ENCODE peak calls at places on chromosomes 5 and 9, in six cellular contexts. I, Z, K, Q, F and M are unnamed samples.
A peak's percentile ranks its signal among the peaks of the same experiment; 100 is the strongest.

GRCh38 chr5:38601133-38601842 is 44.8 kb upstream of the LIFR start:
- DNase-seq in Z (no peak), I (peak; percentile 9), Q (no peak), K (no peak), F (no peak), M (no peak)

GRCh38 chr5:97666767-97667166 is 483.7 kb upstream of the RIOK2 start:
- DNase-seq in F (no peak), I (no peak), Z (no peak), K (no peak), Q (no peak), M (no peak)

GRCh38 chr9:121985792-121986494 is 107.2 kb downstream of the TTLL11 start:
- DNase-seq in Q (no peak), Z (no peak), F (no peak), K (no peak), I (peak; percentile 25), M (no peak)

GRCh38 chr5:140341591-140341990 is 4.8 kb downstream of the HBEGF start:
- DNase-seq in Q (no peak), Z (peak; percentile 37), K (no peak), F (no peak), I (peak; percentile 76), M (no peak)

GRCh38 chr9:16704489-16705111 is 165.9 kb downstream of the BNC2 start:
- DNase-seq in Z (peak; percentile 3), Q (no peak), I (peak; percentile 67), K (peak; percentile 16), F (no peak), M (no peak)

GRCh38 chr9:135604437-135605237 is 34.7 kb downstream of the GLT6D1 start:
- DNase-seq in F (no peak), K (no peak), Z (no peak), I (no peak), Q (no peak), M (no peak)

GRCh38 chr9:2727966-2728613 is 10.8 kb downstream of the KCNV2 start:
- DNase-seq in Z (peak; percentile 52), K (peak; percentile 35), Q (no peak), F (peak; percentile 32), I (peak; percentile 60), M (peak; percentile 80)

GRCh38 chr5:132459031-132459982 is 31.3 kb downstream of the IRF1 start:
- DNase-seq in K (no peak), Q (no peak), I (peak; percentile 97), Z (no peak), F (no peak), M (peak; percentile 93)

GRCh38 chr5:140251527-140251973 is 51.4 kb downstream of the PFDN1 start:
- DNase-seq in K (no peak), Q (no peak), F (peak; percentile 72), Z (peak; percentile 89), I (peak; percentile 97), M (peak; percentile 87)

GRCh38 chr5:179829732-179830435 is 9.2 kb downstream of the SQSTM1 start:
- DNase-seq in Q (no peak), Z (no peak), K (no peak), F (no peak), I (no peak), M (no peak)

GRCh38 chr5:11383506-11384095 is 520.6 kb downstream of the CTNND2 start:
- DNase-seq in K (no peak), F (no peak), I (no peak), Q (no peak), Z (no peak), M (no peak)

GRCh38 chr5:38576442-38576841 is 20.0 kb upstream of the LIFR start:
- DNase-seq in K (peak; percentile 30), Z (no peak), F (no peak), I (no peak), Q (no peak), M (no peak)

GRCh38 chr5:55623789-55624188 is 88.3 kb downstream of the SLC38A9 start:
- DNase-seq in F (no peak), Q (no peak), K (no peak), Z (no peak), I (no peak), M (no peak)

GRCh38 chr5:155529366-155529765 is 515.8 kb downstream of the KIF4B start:
- DNase-seq in I (no peak), K (no peak), Q (no peak), F (no peak), Z (peak; percentile 100), M (no peak)